ENCODE peak calls at places on chromosomes 3 and 15, in six cellular contexts. M is lower lobe of right lung, D is pancreas, R is kidney, C is osteocyte, Z is ascending aorta. A is an unnamed sample.

GRCh38 chr3:106518516-106518915 is 649.7 kb upstream of the CBLB start:
- DNase-seq in C (no peak), R (no peak), M (no peak), Z (no peak), D (no peak), A (no peak)

GRCh38 chr15:74775132-74775562 is 6.7 kb upstream of the CSK start:
- DNase-seq in Z (no peak), M (no peak), D (no peak), R (no peak), C (no peak), A (no peak)

GRCh38 chr3:33035596-33035995 is 61.4 kb downstream of the GLB1 start:
- DNase-seq in M (no peak), Z (no peak), R (no peak), D (no peak), C (no peak), A (no peak)

GRCh38 chr15:53962646-53963561 is 15.3 kb upstream of the UNC13C start:
- DNase-seq in D (no peak), Z (no peak), C (no peak), M (peak; percentile 49), R (no peak), A (no peak)

GRCh38 chr3:125403789-125404188 is 28.7 kb upstream of the ZNF148 start:
- DNase-seq in M (no peak), D (no peak), R (no peak), C (no peak), Z (no peak), A (no peak)

GRCh38 chr3:193590088-193590856 is 2.7 kb upstream of the OPA1 start:
- DNase-seq in D (no peak), M (no peak), R (no peak), Z (no peak), C (no peak), A (no peak)

GRCh38 chr15:82132116-82132515 is 86.3 kb upstream of the MEX3B start:
- DNase-seq in Z (no peak), C (no peak), R (no peak), M (no peak), D (no peak), A (no peak)

GRCh38 chr3:193768069-193768391 is 175.0 kb downstream of the OPA1 start:
- DNase-seq in D (no peak), M (no peak), R (no peak), C (no peak), Z (no peak), A (no peak)

GRCh38 chr15:62880278-62880677 is 162.3 kb upstream of the TPM1 start:
- DNase-seq in M (no peak), C (no peak), Z (no peak), R (no peak), D (no peak), A (no peak)

GRCh38 chr3:82281205-82281604 is 519.8 kb upstream of the GBE1 start:
- DNase-seq in Z (no peak), M (no peak), D (no peak), R (no peak), C (no peak), A (no peak)

GRCh38 chr3:195001961-195002861 is 268.7 kb downstream of the XXYLT1 start:
- DNase-seq in R (peak; percentile 90), Z (no peak), C (peak; percentile 82), M (peak; percentile 75), D (no peak), A (peak; percentile 74)

GRCh38 chr15:60554494-60554893 is 75.6 kb upstream of the ICE2 start:
- DNase-seq in C (no peak), D (no peak), Z (no peak), M (no peak), R (no peak), A (no peak)

GRCh38 chr3:150078983-150079739 is 108.5 kb upstream of the PFN2 start:
- DNase-seq in M (no peak), D (no peak), R (no peak), Z (no peak), C (no peak), A (no peak)

GRCh38 chr3:132004571-132004970 is 30.2 kb downstream of the CPNE4 start:
- DNase-seq in D (no peak), Z (no peak), C (no peak), M (no peak), R (no peak), A (no peak)

GRCh38 chr15:78540955-78541743 is 905 bp downstream of the PSMA4 start:
- DNase-seq in C (peak; percentile 53), Z (no peak), D (no peak), R (no peak), M (no peak), A (peak; percentile 29)

GRCh38 chr3:64342940-64343691 is 117.8 kb upstream of the PRICKLE2 start:
- DNase-seq in D (no peak), M (no peak), Z (no peak), R (no peak), C (no peak), A (no peak)

GRCh38 chr3:133570139-133570936 is 3.1 kb upstream of the CDV3 start:
- DNase-seq in M (no peak), D (no peak), Z (peak; percentile 84), R (no peak), C (no peak), A (no peak)

GRCh38 chr15:101121511-101122090 is 130.2 kb downstream of the CHSY1 start:
- DNase-seq in R (peak; percentile 92), M (peak; percentile 84), Z (peak; percentile 85), C (no peak), D (no peak), A (peak; percentile 74)

GRCh38 chr3:124768812-124769211 is 38.6 kb downstream of the UMPS start:
- DNase-seq in R (no peak), C (no peak), Z (no peak), M (no peak), D (no peak), A (peak; percentile 74)

GRCh38 chr3:16236856-16237393 is 27.8 kb downstream of the DPH3 start:
- DNase-seq in Z (no peak), R (no peak), D (no peak), M (no peak), C (no peak), A (no peak)

DNA sequence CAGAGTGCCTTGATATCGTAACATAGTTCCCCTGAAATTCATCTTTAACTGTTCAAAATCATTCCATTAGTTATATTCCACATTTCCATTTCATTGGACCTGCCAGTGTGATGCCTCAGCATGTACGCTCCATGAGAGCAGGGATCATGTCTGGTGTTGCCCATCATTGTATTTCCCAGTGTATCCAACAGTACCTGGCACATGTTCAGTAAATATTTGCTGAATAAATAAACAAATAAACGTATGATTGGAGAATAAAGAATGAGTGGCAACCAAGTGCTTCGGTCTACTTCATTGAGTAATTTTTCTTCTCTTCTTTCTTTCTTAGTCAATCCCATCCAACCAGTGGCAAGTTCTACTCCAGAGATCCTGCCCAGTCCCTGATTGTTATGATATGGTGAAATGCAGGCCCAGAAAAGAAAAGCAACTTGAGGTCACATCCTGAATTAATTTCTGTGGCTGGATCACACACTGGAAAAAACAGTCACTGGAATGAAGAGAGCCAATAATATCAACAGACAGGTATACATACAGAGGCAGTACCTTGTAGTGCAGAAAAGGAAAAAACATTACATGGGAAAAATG is 101.2 kb downstream of the PLCH1 start:
- DNase-seq in Z (no peak), C (no peak), M (no peak), D (no peak), R (no peak), A (no peak)
- TF ChIP-seq CTCF in Z (no peak), C (no peak), M (no peak), D (no peak), R (no peak), A (no peak)

DNA sequence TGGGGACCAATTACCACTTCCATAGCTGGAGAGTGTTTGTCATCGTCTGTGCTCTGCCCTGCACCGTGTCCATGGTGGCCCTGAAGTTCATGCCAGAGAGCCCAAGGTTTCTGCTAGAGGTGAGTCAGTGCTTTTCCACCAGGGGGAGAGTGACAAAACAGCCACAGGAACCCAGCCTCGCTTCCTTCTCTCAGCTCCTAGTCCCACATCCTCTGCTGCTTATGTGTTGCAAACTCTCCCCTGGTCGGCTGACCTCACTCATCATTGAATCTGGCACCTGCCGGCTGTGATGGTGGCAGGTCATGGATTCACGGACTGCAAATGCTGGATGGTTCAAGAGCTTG is 158.4 kb downstream of the SV2B start:
- DNase-seq in R (no peak), Z (no peak), D (no peak), C (no peak), M (no peak), A (no peak)
- TF ChIP-seq CTCF in R (no peak), Z (no peak), D (no peak), C (no peak), M (no peak), A (no peak)

GRCh38 chr3:100759162-100759561 is 49.9 kb downstream of the TFG start:
- DNase-seq in Z (no peak), M (no peak), D (no peak), R (no peak), C (no peak), A (no peak)

GRCh38 chr3:100760377-100760776 is 51.1 kb downstream of the TFG start:
- DNase-seq in C (no peak), D (no peak), M (no peak), Z (no peak), R (no peak), A (no peak)

GRCh38 chr3:100756441-100756840 is 47.1 kb downstream of the TFG start:
- DNase-seq in C (no peak), D (no peak), R (no peak), M (no peak), Z (peak; percentile 75), A (no peak)

GRCh38 chr3:100753846-100754245 is 44.6 kb downstream of the TFG start:
- DNase-seq in M (no peak), D (no peak), Z (no peak), C (no peak), R (no peak), A (no peak)

GRCh38 chr3:100754563-100755334 is 45.5 kb downstream of the TFG start:
- DNase-seq in Z (no peak), C (no peak), R (no peak), D (no peak), M (no peak), A (no peak)
- TF ChIP-seq CTCF in Z (no peak), C (peak; percentile 45), R (no peak), D (no peak), M (no peak), A (no peak)

GRCh38 chr3:99976584-99976983 is 137.7 kb downstream of the FILIP1L start:
- DNase-seq in M (no peak), Z (no peak), D (no peak), C (no peak), R (no peak), A (no peak)

GRCh38 chr3:99981138-99981537 is 133.2 kb downstream of the FILIP1L start:
- DNase-seq in M (no peak), C (no peak), D (no peak), Z (no peak), R (no peak), A (no peak)

GRCh38 chr3:99974989-99975388 is 139.3 kb downstream of the FILIP1L start:
- DNase-seq in M (no peak), C (no peak), D (no peak), Z (no peak), R (no peak), A (no peak)

GRCh38 chr3:99980606-99981005 is 133.7 kb downstream of the FILIP1L start:
- DNase-seq in R (no peak), C (no peak), Z (no peak), M (no peak), D (no peak), A (no peak)

DNA sequence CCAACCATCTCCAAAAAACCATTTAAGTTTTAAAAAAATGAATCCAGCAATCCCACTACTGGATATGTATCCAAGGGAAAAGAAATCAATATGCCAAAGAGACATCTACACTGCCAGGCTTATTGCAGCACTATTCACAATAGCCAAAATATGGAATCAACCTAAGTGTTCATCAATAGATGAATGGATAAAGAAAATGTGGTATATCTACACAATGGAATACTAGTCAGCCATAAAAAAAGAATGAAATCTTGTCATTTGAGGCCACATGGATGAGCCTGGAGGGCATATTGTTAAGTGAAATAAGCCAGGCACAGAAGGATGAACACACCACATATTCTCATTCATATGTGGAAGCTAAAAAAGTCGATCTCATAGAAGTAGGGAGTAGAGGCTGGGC is 136.1 kb downstream of the FILIP1L start:
- DNase-seq in R (no peak), C (no peak), Z (no peak), M (no peak), D (no peak), A (no peak)
- TF ChIP-seq CTCF in R (no peak), C (no peak), Z (no peak), M (no peak), D (no peak), A (no peak)

A was measured in GM10248.